ENCODE peak calls at places on chromosomes 7 and 10, in six cellular contexts. P, Z, Q, S, H and X are unnamed samples. For H3K4me1, the result is how much of the 10 kb centered on the place peaks cover.

GRCh38 chr10:93541402-93542357 is 24.8 kb upstream of the FFAR4 start:
- DNase-seq in S (no peak), P (peak), H (peak), Q (peak), Z (peak), X (no peak)

GRCh38 chr7:155344270-155344617 is 46.6 kb downstream of the INSIG1 start:
- DNase-seq in P (no peak), H (no peak), Q (no peak), Z (peak), S (no peak), X (no peak)

GRCh38 chr7:94561841-94562514 is 52.4 kb downstream of the CASD1 start:
- DNase-seq in H (no peak), Z (no peak), Q (no peak), S (no peak), P (peak), X (no peak)

GRCh38 chr7:82406937-82407336 is 36.6 kb downstream of the CACNA2D1 start:
- DNase-seq in Q (no peak), S (no peak), Z (no peak), H (no peak), P (no peak), X (no peak)

GRCh38 chr10:22103701-22104100 is 100.2 kb upstream of the DNAJC1 start:
- DNase-seq in Q (no peak), Z (no peak), H (no peak), S (no peak), P (peak), X (peak)

GRCh38 chr7:150514748-150515222 is at the start of gene GIMAP7:
- DNase-seq in Z (no peak), H (no peak), P (peak), Q (no peak), S (peak), X (peak)

GRCh38 chr10:14383266-14383665 is 52.5 kb upstream of the FRMD4A start:
- DNase-seq in Q (no peak), P (no peak), Z (no peak), S (no peak), H (no peak), X (no peak)

GRCh38 chr7:158193446-158193845 is 394.2 kb downstream of the PTPRN2 start:
- DNase-seq in Z (no peak), S (no peak), H (no peak), Q (no peak), P (no peak), X (no peak)

GRCh38 chr10:93397020-93397419 is 85.1 kb downstream of the MYOF start:
- DNase-seq in S (no peak), Q (no peak), P (no peak), H (no peak), Z (no peak), X (no peak)

GRCh38 chr7:36216063-36216684 is 63.1 kb downstream of the EEPD1 start:
- DNase-seq in P (no peak), Q (no peak), H (no peak), Z (no peak), S (no peak), X (no peak)

GRCh38 chr10:33239257-33239656 is 95.2 kb downstream of the NRP1 start:
- DNase-seq in Q (no peak), H (no peak), P (no peak), S (no peak), Z (no peak), X (no peak)

GRCh38 chr10:50850576-50851340 is 34.7 kb downstream of the A1CF start:
- DNase-seq in P (peak), S (no peak), Z (no peak), Q (no peak), H (no peak), X (no peak)

GRCh38 chr7:5693529-5693928 is 87.9 kb downstream of the RNF216 start:
- DNase-seq in S (peak), Z (no peak), P (peak), H (no peak), Q (peak), X (no peak)

GRCh38 chr7:43756368-43757072 is 2.0 kb upstream of the BLVRA start:
- DNase-seq in H (no peak), Z (no peak), Q (no peak), P (no peak), S (no peak), X (no peak)

GRCh38 chr7:77903597-77903996 is 105.0 kb downstream of the PHTF2 start:
- DNase-seq in S (no peak), Z (no peak), Q (no peak), P (no peak), H (peak), X (no peak)

GRCh38 chr7:91683823-91684222 is 196.7 kb downstream of the MTERF1 start:
- DNase-seq in P (peak), Z (no peak), H (no peak), Q (peak), S (no peak), X (no peak)

GRCh38 chr7:100559127-100559526 is 14.6 kb downstream of the SAP25 start:
- DNase-seq in Z (no peak), Q (no peak), H (no peak), P (no peak), S (no peak), X (no peak)

GRCh38 chr10:60629332-60629731 is 148.9 kb upstream of the CDK1 start:
- DNase-seq in Q (no peak), H (no peak), Z (no peak), S (no peak), P (no peak), X (no peak)

GRCh38 chr7:93973134-93973533 is 31.0 kb downstream of the BET1 start:
- DNase-seq in P (no peak), S (no peak), Q (no peak), H (no peak), Z (no peak), X (no peak)

GRCh38 chr10:49360271-49361177 is 35.4 kb downstream of the DRGX start:
- DNase-seq in P (no peak), S (no peak), Z (no peak), H (no peak), Q (peak), X (no peak)

GRCh38 chr7:87413951-87414381 is 61.5 kb downstream of the ABCB4 start:
- DNase-seq in Q (peak), P (no peak), S (no peak), H (peak), Z (no peak), X (no peak)

GRCh38 chr7:924541-925231 is 29.8 kb downstream of the ADAP1 start:
- DNase-seq in Z (peak), S (no peak), H (no peak), P (no peak), Q (no peak), X (no peak)

GRCh38 chr7:45610019-45610418 is 35.9 kb downstream of the ADCY1 start:
- DNase-seq in S (no peak), Q (no peak), P (no peak), H (no peak), Z (no peak), X (no peak)

GRCh38 chr10:98299341-98299740 is 31.3 kb upstream of the LOXL4 start:
- DNase-seq in P (no peak), Z (no peak), Q (peak), S (no peak), H (no peak), X (no peak)

GRCh38 chr10:67306588-67307205 is 380.9 kb downstream of the LRRTM3 start:
- DNase-seq in P (peak), Q (peak), S (no peak), Z (no peak), H (no peak), X (no peak)

GRCh38 chr7:4525884-4526283 is 156.2 kb upstream of the FOXK1 start:
- DNase-seq in P (no peak), Q (no peak), S (no peak), H (no peak), Z (no peak), X (no peak)

GRCh38 chr10:29714096-29714874 is 79.5 kb upstream of the SVIL start:
- DNase-seq in S (peak), Q (no peak), P (no peak), H (no peak), Z (no peak), X (no peak)

GRCh38 chr10:86400705-86401587 is 34.4 kb upstream of the GRID1 start:
- DNase-seq in P (no peak), Q (peak), Z (peak), S (peak), H (peak), X (peak)

GRCh38 chr10:23157691-23158369 is 34.3 kb upstream of the PTF1A start:
- DNase-seq in Z (no peak), P (peak), H (no peak), Q (peak), S (no peak), X (no peak)

GRCh38 chr10:13709931-13710690 is 123.3 kb downstream of the PRPF18 start:
- DNase-seq in S (no peak), Z (no peak), P (no peak), H (no peak), Q (no peak), X (no peak)

GRCh38 chr7:34620425-34620824 is 37.6 kb upstream of the NPSR1 start:
- DNase-seq in S (no peak), Z (no peak), P (no peak), H (no peak), Q (no peak), X (no peak)

GRCh38 chr7:112550468-112551060 is 69.8 kb downstream of the LSMEM1 start:
- DNase-seq in Q (peak), S (no peak), P (peak), H (no peak), Z (peak), X (peak)

GRCh38 chr7:143008007-143008901 is 18.7 kb downstream of the OR9A2 start:
- DNase-seq in Q (peak), S (peak), P (peak), Z (peak), H (peak), X (peak)

GRCh38 chr10:44650576-44651394 is 260.4 kb upstream of the TMEM72 start:
- DNase-seq in Q (no peak), S (peak), P (no peak), Z (no peak), H (no peak), X (no peak)

GRCh38 chr10:62813453-62813852 is 2.7 kb downstream of the EGR2 start:
- DNase-seq in S (no peak), Q (no peak), H (no peak), Z (no peak), P (no peak), X (no peak)

GRCh38 chr10:89642193-89642592 is 2.8 kb downstream of the PANK1 start:
- DNase-seq in H (no peak), Z (no peak), P (no peak), Q (no peak), S (no peak), X (no peak)

GRCh38 chr10:26437637-26438461 is at the start of gene APBB1IP:
- DNase-seq in Q (no peak), P (no peak), H (peak), S (no peak), Z (peak), X (peak)

GRCh38 chr10:28540145-28540544 is 7.2 kb downstream of the WAC start:
- DNase-seq in P (no peak), H (no peak), Z (no peak), Q (no peak), S (no peak), X (no peak)

GRCh38 chr10:28545967-28546644 is 13.2 kb downstream of the WAC start:
- DNase-seq in S (no peak), H (no peak), Z (no peak), P (no peak), Q (no peak), X (no peak)

GRCh38 chr10:28544058-28544457 is 11.1 kb downstream of the WAC start:
- DNase-seq in Q (no peak), H (no peak), S (no peak), P (no peak), Z (no peak), X (no peak)

GRCh38 chr10:28542728-28543127 is 9.8 kb downstream of the WAC start:
- DNase-seq in H (no peak), P (no peak), S (no peak), Q (no peak), Z (no peak), X (no peak)

GRCh38 chr10:28541695-28542365 is 8.9 kb downstream of the WAC start:
- DNase-seq in H (no peak), Q (peak), S (no peak), Z (no peak), P (no peak), X (no peak)
- H3K4me1 ChIP-seq in H (under half), Q (under half), S (under half), Z (under half), P (under half), X (under half)

GRCh38 chr7:139916717-139917395 is 87.8 kb downstream of the TBXAS1 start:
- DNase-seq in Q (no peak), P (no peak), Z (no peak), H (no peak), S (no peak), X (no peak)

GRCh38 chr7:139914861-139915300 is 85.8 kb downstream of the TBXAS1 start:
- DNase-seq in Z (no peak), H (no peak), Q (no peak), S (no peak), P (peak), X (no peak)

GRCh38 chr7:139915864-139916716 is 87.0 kb downstream of the TBXAS1 start:
- DNase-seq in P (peak), Q (no peak), Z (peak), S (peak), H (peak), X (no peak)

GRCh38 chr7:139914306-139914747 is 85.3 kb downstream of the TBXAS1 start:
- DNase-seq in Q (no peak), P (peak), S (no peak), H (no peak), Z (no peak), X (no peak)

GRCh38 chr7:139915301-139915863 is 86.3 kb downstream of the TBXAS1 start:
- DNase-seq in Q (no peak), H (no peak), Z (no peak), S (no peak), P (no peak), X (no peak)
- H3K27ac ChIP-seq in Q (no peak), H (no peak), Z (no peak), S (no peak), P (peak), X (no peak)

DNA sequence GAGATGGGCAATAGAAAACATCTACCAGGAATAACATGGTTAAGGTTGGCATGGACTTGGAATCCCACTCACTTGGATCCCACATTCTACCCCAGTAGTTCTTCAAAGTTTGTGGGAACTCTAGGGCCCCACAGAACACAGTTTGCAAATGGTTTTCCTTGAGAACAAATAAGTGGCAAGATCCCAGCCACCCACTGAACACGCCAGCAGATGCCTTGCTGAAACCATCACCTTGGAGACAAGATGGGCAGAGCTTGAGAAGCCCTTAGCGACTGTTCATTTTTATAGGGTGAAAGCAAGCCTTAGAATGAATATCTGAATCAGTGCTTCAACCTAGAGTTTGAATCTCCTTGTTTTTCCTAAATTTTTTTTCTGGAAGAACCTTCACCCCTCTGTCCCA is 349.1 kb downstream of the RPS24 start:
- DNase-seq in H (no peak), P (no peak), Z (no peak), Q (no peak), S (no peak), X (no peak)
- H3K4me3 ChIP-seq in H (no peak), P (no peak), Z (no peak), Q (no peak), S (no peak), X (no peak)

GRCh38 chr7:55104123-55104522 is 85.3 kb downstream of the EGFR start:
- DNase-seq in Q (no peak), P (no peak), S (no peak), Z (no peak), H (no peak), X (no peak)
- H3K4me1 ChIP-seq in Q (under half), P (under half), S (under half), Z (under half), H (half or more), X (under half)

GRCh38 chr7:30145521-30145920 is 10.7 kb downstream of the MTURN start:
- DNase-seq in S (no peak), Q (no peak), H (no peak), P (no peak), Z (no peak), X (no peak)

GRCh38 chr7:30142710-30143109 is 7.9 kb downstream of the MTURN start:
- DNase-seq in S (no peak), H (peak), Q (no peak), P (peak), Z (peak), X (no peak)

GRCh38 chr7:30144659-30145321 is 10.0 kb downstream of the MTURN start:
- DNase-seq in S (no peak), P (no peak), H (no peak), Q (no peak), Z (no peak), X (no peak)

GRCh38 chr7:30141405-30142045 is 6.7 kb downstream of the MTURN start:
- DNase-seq in Q (no peak), P (no peak), H (no peak), S (no peak), Z (no peak), X (no peak)

DNA sequence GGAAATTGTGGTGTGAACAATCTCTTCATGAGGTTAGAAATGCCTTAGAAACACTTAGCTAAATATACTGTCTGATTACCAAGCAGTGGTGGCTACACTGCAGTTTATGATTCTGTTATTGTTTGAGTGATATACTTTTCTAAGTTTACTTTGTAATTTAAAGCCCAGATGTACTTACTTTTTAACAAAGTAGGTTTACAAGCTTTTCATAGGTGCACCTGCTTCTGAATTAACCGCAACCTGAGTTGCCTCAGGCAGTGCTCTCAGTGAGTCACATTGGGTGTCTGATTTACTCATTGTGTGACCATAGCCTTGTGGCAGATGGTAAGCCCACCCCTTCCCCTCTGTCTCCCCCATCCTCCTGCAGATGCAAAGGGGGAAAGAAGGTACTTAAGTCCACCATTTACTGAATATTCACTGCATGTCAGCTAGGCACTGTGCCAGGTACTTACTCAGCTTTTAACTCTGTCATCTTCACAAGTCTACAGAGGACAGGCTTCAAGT is 9.0 kb downstream of the MTURN start:
- DNase-seq in Z (no peak), H (no peak), P (no peak), Q (no peak), S (no peak), X (no peak)
- H3K27ac ChIP-seq in Z (no peak), H (peak), P (no peak), Q (no peak), S (no peak), X (no peak)

GRCh38 chr10:675532-675931 is 13.9 kb downstream of the DIP2C start:
- DNase-seq in S (no peak), H (no peak), Z (no peak), Q (no peak), P (no peak), X (no peak)

GRCh38 chr10:677750-678661 is 11.5 kb downstream of the DIP2C start:
- DNase-seq in Q (no peak), H (no peak), S (no peak), P (no peak), Z (no peak), X (no peak)

GRCh38 chr10:677038-677437 is 12.4 kb downstream of the DIP2C start:
- DNase-seq in S (no peak), Z (no peak), H (no peak), Q (no peak), P (no peak), X (no peak)

GRCh38 chr10:673492-673891 is 16.0 kb downstream of the DIP2C start:
- DNase-seq in Q (no peak), H (no peak), P (no peak), Z (no peak), S (no peak), X (no peak)

DNA sequence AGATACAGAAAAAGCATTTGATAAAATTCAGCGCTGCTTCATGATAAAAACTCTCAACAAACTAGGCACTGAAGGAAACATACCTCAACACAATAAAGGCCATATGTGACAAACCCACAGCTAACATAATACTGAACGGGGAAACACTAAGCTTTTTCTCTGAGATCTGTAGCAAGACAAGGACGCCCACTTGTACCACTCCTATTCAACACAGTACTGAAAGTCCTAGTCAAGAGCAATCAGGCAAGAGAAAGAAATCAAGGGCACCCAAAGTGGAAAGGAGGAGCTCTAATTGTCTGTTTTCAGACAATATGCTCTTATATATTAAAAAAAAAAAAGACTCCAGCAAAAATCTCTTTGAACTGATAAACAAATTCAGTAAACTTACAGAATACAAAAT is 13.3 kb downstream of the DIP2C start:
- DNase-seq in Q (no peak), P (no peak), Z (no peak), S (no peak), H (no peak), X (no peak)
- H3K4me3 ChIP-seq in Q (no peak), P (no peak), Z (no peak), S (no peak), H (no peak), X (no peak)